ENCODE peak calls at places on chromosomes 6 and 20, in six cellular contexts. Z is caudate nucleus, Q is OCI-LY7, G is endodermal cell, I is left lung, M is AG04450. K is an unnamed sample.

GRCh38 chr20:37935435-37935834 is 32.5 kb downstream of the VSTM2L start:
- DNase-seq in Z (no peak), Q (no peak), G (no peak), I (no peak), M (no peak), K (no peak)

GRCh38 chr6:34362176-34362575 is 30.3 kb downstream of the NUDT3 start:
- DNase-seq in Z (no peak), Q (no peak), G (no peak), I (no peak), M (no peak), K (no peak)

GRCh38 chr6:3965071-3965718 is 113.7 kb downstream of the FAM217A start:
- DNase-seq in Z (no peak), Q (no peak), G (no peak), I (no peak), M (no peak), K (no peak)

GRCh38 chr6:131958551-131959470 is 7.6 kb upstream of the CCN2 start:
- DNase-seq in Z (no peak), Q (no peak), G (no peak), I (no peak), M (no peak), K (no peak)

GRCh38 chr20:53957421-53958172 is 112.8 kb downstream of the BCAS1 start:
- DNase-seq in Z (no peak), Q (peak), G (no peak), I (no peak), M (no peak), K (no peak)

GRCh38 chr6:147000545-147001488 is 203.4 kb upstream of the STXBP5 start:
- DNase-seq in Z (no peak), Q (no peak), G (no peak), I (no peak), M (peak), K (no peak)

GRCh38 chr6:26157150-26157837 is 70.1 kb downstream of the HFE start:
- DNase-seq in Z (peak), Q (peak), G (peak), I (peak), M (no peak), K (peak)

GRCh38 chr6:32189742-32190053 is 304 bp downstream of the PBX2 start:
- DNase-seq in Z (no peak), Q (no peak), G (no peak), I (no peak), M (no peak), K (peak)

GRCh38 chr20:21090112-21090737 is 15.9 kb downstream of the LINC00237 start:
- DNase-seq in Z (no peak), Q (peak), G (peak), I (no peak), M (no peak), K (no peak)

GRCh38 chr6:134674562-134674961 is 275.3 kb downstream of the ALDH8A1 start:
- DNase-seq in Z (no peak), Q (no peak), G (no peak), I (no peak), M (no peak), K (no peak)

GRCh38 chr6:51479296-51479695 is 608.1 kb downstream of the PKHD1 start:
- DNase-seq in Z (no peak), Q (no peak), G (no peak), I (no peak), M (no peak), K (no peak)
- H3K27ac ChIP-seq in Z (no peak), Q (no peak), G (no peak), I (no peak), M (no peak), K (no peak)

DNA sequence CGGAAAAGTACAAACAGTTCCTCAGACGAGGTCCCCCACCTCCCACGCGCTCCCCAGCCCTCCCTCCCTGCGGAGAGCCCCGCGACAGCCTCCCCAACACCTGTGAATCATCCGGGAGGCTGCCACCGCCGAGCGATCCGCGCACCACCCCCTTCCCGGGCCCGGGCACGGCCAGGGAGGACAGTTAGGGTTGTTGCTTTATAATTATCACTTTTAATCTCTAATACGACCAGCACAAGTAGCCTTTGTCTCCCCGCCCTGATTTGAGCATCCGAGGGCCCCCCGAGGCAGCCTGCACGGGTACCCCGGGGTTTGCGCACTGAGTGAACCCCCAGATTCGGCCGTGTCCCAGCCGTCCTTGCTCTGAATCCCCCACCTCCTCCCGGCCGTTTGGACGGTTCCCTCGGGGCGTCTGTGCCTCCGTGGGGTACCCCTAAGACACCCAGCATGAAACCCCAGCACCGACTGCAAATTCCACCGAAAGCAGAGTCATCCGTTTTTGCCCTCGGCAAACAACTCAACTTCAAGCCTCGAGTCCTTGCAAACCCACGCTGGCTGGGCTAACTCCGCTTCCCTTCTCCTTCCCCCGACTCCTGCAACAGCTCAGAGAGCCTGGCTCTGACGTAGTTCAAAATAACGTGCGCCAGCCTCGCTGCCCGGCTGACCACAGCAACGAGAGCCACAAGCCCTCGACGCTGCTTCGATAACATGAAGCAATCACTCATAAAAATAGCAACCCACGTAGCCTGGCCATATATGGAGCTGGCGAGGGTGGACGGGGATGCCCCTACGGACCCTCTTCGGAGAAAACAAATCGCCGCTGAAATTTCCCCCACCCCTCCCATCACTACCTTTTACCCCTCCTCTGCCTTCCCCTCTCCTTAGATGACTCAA is 866 bp upstream of the SNAP25 start:
- DNase-seq in Z (peak), Q (no peak), G (peak), I (peak), M (peak), K (peak)
- H3K27ac ChIP-seq in Z (peak), Q (no peak), G (no peak), I (peak), M (peak), K (peak)

DNA sequence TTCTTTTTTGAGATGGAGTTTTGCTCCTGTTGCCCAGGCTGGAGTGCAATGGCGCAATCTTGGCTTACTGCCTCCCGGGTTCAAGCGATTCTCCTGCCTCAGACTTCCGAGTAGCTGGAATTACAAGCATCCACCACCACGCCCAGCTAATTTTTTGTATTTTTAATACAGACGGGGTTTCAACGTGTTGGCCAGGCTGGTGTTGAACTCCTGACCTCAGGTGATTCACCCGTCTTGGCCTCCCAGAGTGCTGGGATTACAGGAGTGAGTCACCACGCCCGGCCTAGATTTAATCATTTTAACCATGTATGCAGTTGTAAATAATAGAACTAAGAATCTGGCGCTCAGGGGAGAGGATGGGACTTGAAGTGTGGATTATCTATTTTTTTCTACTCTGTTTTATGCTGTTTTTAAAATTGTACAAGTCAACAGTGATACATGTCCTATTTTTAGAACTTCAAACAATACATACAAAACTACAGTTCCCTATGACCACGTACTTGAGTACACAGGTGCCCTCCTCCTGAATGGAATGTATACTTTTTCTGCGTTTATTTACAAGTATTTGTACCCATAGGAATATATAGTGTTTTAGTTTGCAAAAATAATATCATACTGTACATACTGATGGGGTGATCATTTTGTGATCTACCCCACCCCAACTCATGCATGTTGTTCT is 27.8 kb downstream of the ITCH start:
- DNase-seq in Z (no peak), Q (no peak), G (no peak), I (peak), M (peak), K (peak)
- H3K27ac ChIP-seq in Z (no peak), Q (no peak), G (no peak), I (peak), M (peak), K (peak)

GRCh38 chr20:47725248-47725973 is 59.9 kb downstream of the SULF2 start:
- DNase-seq in Z (peak), Q (peak), G (peak), I (peak), M (peak), K (peak)
- H3K27ac ChIP-seq in Z (no peak), Q (no peak), G (peak), I (no peak), M (no peak), K (no peak)

K was measured in kidney.